ENCODE peak calls at places on chromosome 6, in ten cellular contexts. E is PC-3, C is fibroblast of lung, K is A549, T is GM12878, Z is MM.1S, O is neuronal stem cell, D is mesendoderm, F is H1, W is hepatocyte. L is an unnamed sample.

GRCh38 chr6:12941422-12941821 is 224.9 kb downstream of the PHACTR1 start:
- DNase-seq in E (no peak), C (no peak), K (no peak), T (no peak), Z (no peak), O (no peak), D (peak), F (no peak), W (no peak), L (no peak)

GRCh38 chr6:81575446-81575845 is 177.0 kb downstream of the TENT5A start:
- DNase-seq in E (no peak), C (peak), K (no peak), T (no peak), Z (no peak), O (no peak), D (no peak), F (no peak), W (no peak), L (peak)

GRCh38 chr6:120826253-120826652 is 508.0 kb downstream of the TBC1D32 start:
- DNase-seq in E (peak), C (peak), K (peak), T (no peak), Z (peak), O (peak), D (peak), F (no peak), W (peak), L (no peak)

GRCh38 chr6:37819802-37820712 is 530 bp downstream of the ZFAND3 start:
- DNase-seq in E (peak), C (peak), K (peak), T (peak), Z (peak), O (no peak), D (peak), F (no peak), W (peak), L (peak)

GRCh38 chr6:87723727-87724078 is 21.7 kb upstream of the AKIRIN2 start:
- DNase-seq in E (no peak), C (no peak), K (no peak), T (no peak), Z (no peak), O (no peak), D (peak), F (no peak), W (no peak), L (no peak)

GRCh38 chr6:18488526-18489270 is 101.5 kb downstream of the RNF144B start:
- DNase-seq in E (no peak), C (no peak), K (no peak), T (no peak), Z (no peak), O (no peak), D (no peak), F (no peak), W (no peak), L (peak)

GRCh38 chr6:168585441-168585840 is 144.5 kb downstream of the SMOC2 start:
- DNase-seq in E (no peak), C (no peak), K (no peak), T (no peak), Z (no peak), O (no peak), D (peak), F (no peak), W (no peak), L (no peak)

GRCh38 chr6:132322398-132322797 is 78.9 kb downstream of the MOXD1 start:
- DNase-seq in E (no peak), C (no peak), K (no peak), T (no peak), Z (no peak), O (no peak), D (no peak), F (no peak), W (no peak), L (peak)

GRCh38 chr6:27650620-27651370 is 177.9 kb upstream of the ZNF184 start:
- DNase-seq in E (peak), C (peak), K (no peak), T (no peak), Z (no peak), O (peak), D (peak), F (peak), W (peak), L (peak)

GRCh38 chr6:108168980-108169800 is 3.4 kb downstream of the NR2E1 start:
- DNase-seq in E (no peak), C (no peak), K (no peak), T (no peak), Z (no peak), O (peak), D (no peak), F (no peak), W (no peak), L (no peak)

GRCh38 chr6:158056355-158056754 is 74.7 kb downstream of the SYNJ2 start:
- DNase-seq in E (no peak), C (no peak), K (no peak), T (no peak), Z (no peak), O (no peak), D (no peak), F (no peak), W (no peak), L (no peak)

GRCh38 chr6:90413867-90414266 is 117.2 kb upstream of the BACH2 start:
- DNase-seq in E (no peak), C (peak), K (no peak), T (no peak), Z (no peak), O (no peak), D (peak), F (no peak), W (peak), L (peak)

GRCh38 chr6:47631248-47632196 is 66.9 kb upstream of the ADGRF4 start:
- DNase-seq in E (peak), C (peak), K (no peak), T (peak), Z (peak), O (peak), D (peak), F (peak), W (peak), L (peak)

GRCh38 chr6:27145731-27146455 is 101.6 kb upstream of the PRSS16 start:
- DNase-seq in E (peak), C (peak), K (no peak), T (peak), Z (peak), O (no peak), D (peak), F (no peak), W (peak), L (peak)

GRCh38 chr6:100203391-100203790 is 209.4 kb upstream of the MCHR2 start:
- DNase-seq in E (peak), C (peak), K (peak), T (no peak), Z (no peak), O (no peak), D (no peak), F (no peak), W (peak), L (peak)

GRCh38 chr6:135162678-135163439 is 18.2 kb upstream of the MYB start:
- DNase-seq in E (peak), C (no peak), K (peak), T (no peak), Z (peak), O (peak), D (peak), F (peak), W (peak), L (no peak)

GRCh38 chr6:112014483-112014882 is 39.4 kb upstream of the CCN6 start:
- DNase-seq in E (peak), C (peak), K (no peak), T (no peak), Z (no peak), O (no peak), D (no peak), F (no peak), W (no peak), L (peak)

GRCh38 chr6:6057442-6058053 is 50.8 kb upstream of the NRN1 start:
- DNase-seq in E (peak), C (peak), K (peak), T (peak), Z (peak), O (peak), D (peak), F (no peak), W (peak), L (no peak)

GRCh38 chr6:132147530-132148011 is 196.4 kb upstream of the CCN2 start:
- DNase-seq in E (no peak), C (no peak), K (no peak), T (no peak), Z (no peak), O (no peak), D (peak), F (no peak), W (no peak), L (peak)

GRCh38 chr6:37209461-37210205 is 39.7 kb downstream of the PIM1 start:
- DNase-seq in E (no peak), C (no peak), K (no peak), T (no peak), Z (no peak), O (no peak), D (no peak), F (no peak), W (no peak), L (no peak)

GRCh38 chr6:22219916-22220315 is 76.9 kb downstream of the PRL start:
- DNase-seq in E (peak), C (peak), K (no peak), T (no peak), Z (no peak), O (no peak), D (no peak), F (no peak), W (no peak), L (peak)

GRCh38 chr6:39228992-39229767 is at the start of gene KCNK5:
- DNase-seq in E (peak), C (peak), K (peak), T (no peak), Z (peak), O (peak), D (peak), F (peak), W (peak), L (peak)

GRCh38 chr6:41560440-41561192 is 14.4 kb downstream of the FOXP4 start:
- DNase-seq in E (no peak), C (no peak), K (no peak), T (no peak), Z (peak), O (peak), D (peak), F (no peak), W (no peak), L (no peak)

GRCh38 chr6:91462236-91462635 is 875.4 kb upstream of the MAP3K7 start:
- DNase-seq in E (no peak), C (peak), K (no peak), T (no peak), Z (no peak), O (no peak), D (no peak), F (no peak), W (no peak), L (peak)

GRCh38 chr6:135281227-135281626 is 100.1 kb downstream of the MYB start:
- DNase-seq in E (no peak), C (peak), K (no peak), T (no peak), Z (no peak), O (no peak), D (no peak), F (no peak), W (no peak), L (no peak)

GRCh38 chr6:80605165-80605989 is 498.9 kb downstream of the BCKDHB start:
- DNase-seq in E (peak), C (peak), K (no peak), T (no peak), Z (peak), O (peak), D (peak), F (no peak), W (peak), L (peak)

GRCh38 chr6:63426844-63427243 is 107.1 kb upstream of the LGSN start:
- DNase-seq in E (no peak), C (no peak), K (no peak), T (no peak), Z (no peak), O (no peak), D (no peak), F (no peak), W (no peak), L (no peak)

GRCh38 chr6:47483853-47484546 is 6.4 kb downstream of the CD2AP start:
- DNase-seq in E (peak), C (peak), K (no peak), T (no peak), Z (no peak), O (no peak), D (no peak), F (no peak), W (no peak), L (peak)

GRCh38 chr6:158115102-158115501 is 53.0 kb downstream of the SERAC1 start:
- DNase-seq in E (no peak), C (no peak), K (no peak), T (no peak), Z (no peak), O (no peak), D (no peak), F (no peak), W (no peak), L (no peak)

GRCh38 chr6:67458265-67458664 is 1176.8 kb upstream of the ADGRB3 start:
- DNase-seq in E (no peak), C (peak), K (no peak), T (no peak), Z (no peak), O (no peak), D (peak), F (no peak), W (no peak), L (no peak)

GRCh38 chr6:124961784-124962611 is at the start of gene RNF217:
- DNase-seq in E (peak), C (peak), K (peak), T (no peak), Z (peak), O (peak), D (peak), F (no peak), W (peak), L (peak)

GRCh38 chr6:100281471-100281878 is 183.2 kb downstream of the SIM1 start:
- DNase-seq in E (no peak), C (no peak), K (no peak), T (no peak), Z (no peak), O (peak), D (peak), F (no peak), W (no peak), L (no peak)

GRCh38 chr6:32973934-32974333 is 5.5 kb downstream of the BRD2 start:
- DNase-seq in E (peak), C (peak), K (peak), T (no peak), Z (peak), O (no peak), D (no peak), F (no peak), W (peak), L (peak)
- H3K4me2 ChIP-seq in E (peak), C (peak), K (peak), T (peak), Z (peak), O (peak), D (peak), F (peak), W (peak), L (peak)

GRCh38 chr6:140445474-140446004 is 1071.1 kb upstream of the CITED2 start:
- DNase-seq in E (peak), C (peak), K (no peak), T (no peak), Z (no peak), O (no peak), D (peak), F (no peak), W (no peak), L (peak)
- H3K4me2 ChIP-seq in E (no peak), C (peak), K (no peak), T (no peak), Z (no peak), O (no peak), D (no peak), F (no peak), W (no peak), L (no peak)

GRCh38 chr6:133631421-133631820 is 257.5 kb upstream of the TCF21 start:
- DNase-seq in E (peak), C (peak), K (no peak), T (no peak), Z (no peak), O (no peak), D (peak), F (no peak), W (no peak), L (peak)

GRCh38 chr6:133634474-133634873 is 254.4 kb upstream of the TCF21 start:
- DNase-seq in E (no peak), C (no peak), K (no peak), T (no peak), Z (no peak), O (no peak), D (no peak), F (no peak), W (no peak), L (no peak)

GRCh38 chr6:133632906-133633305 is 256.0 kb upstream of the TCF21 start:
- DNase-seq in E (no peak), C (no peak), K (no peak), T (no peak), Z (no peak), O (no peak), D (peak), F (no peak), W (no peak), L (no peak)

GRCh38 chr6:133630651-133631050 is 258.3 kb upstream of the TCF21 start:
- DNase-seq in E (no peak), C (no peak), K (no peak), T (no peak), Z (no peak), O (no peak), D (no peak), F (no peak), W (no peak), L (no peak)

GRCh38 chr6:133632206-133632605 is 256.7 kb upstream of the TCF21 start:
- DNase-seq in E (peak), C (peak), K (no peak), T (no peak), Z (no peak), O (no peak), D (peak), F (no peak), W (peak), L (peak)
- H3K4me2 ChIP-seq in E (peak), C (peak), K (peak), T (no peak), Z (no peak), O (no peak), D (no peak), F (no peak), W (no peak), L (peak)

GRCh38 chr6:117266267-117266797 is 974 bp downstream of the VGLL2 start:
- DNase-seq in E (no peak), C (no peak), K (no peak), T (no peak), Z (no peak), O (no peak), D (no peak), F (no peak), W (no peak), L (no peak)
- H3K4me2 ChIP-seq in E (no peak), C (no peak), K (no peak), T (peak), Z (peak), O (no peak), D (no peak), F (peak), W (peak), L (peak)

GRCh38 chr6:136549359-136550044 is 720 bp downstream of the MAP7 start:
- DNase-seq in E (peak), C (peak), K (peak), T (no peak), Z (no peak), O (no peak), D (peak), F (no peak), W (peak), L (no peak)

GRCh38 chr6:136550045-136550329 is 235 bp downstream of the MAP7 start:
- DNase-seq in E (no peak), C (no peak), K (peak), T (no peak), Z (no peak), O (no peak), D (no peak), F (no peak), W (no peak), L (no peak)

GRCh38 chr6:136550330-136551071 is at the start of gene MAP7:
- DNase-seq in E (peak), C (no peak), K (peak), T (no peak), Z (peak), O (peak), D (peak), F (peak), W (peak), L (peak)

GRCh38 chr6:136552054-136552453 is 1.8 kb upstream of the MAP7 start:
- DNase-seq in E (no peak), C (no peak), K (no peak), T (no peak), Z (no peak), O (no peak), D (no peak), F (no peak), W (no peak), L (no peak)

GRCh38 chr6:136551103-136551502 is 881 bp upstream of the MAP7 start:
- DNase-seq in E (no peak), C (no peak), K (no peak), T (no peak), Z (no peak), O (no peak), D (no peak), F (no peak), W (no peak), L (no peak)
- H3K4me2 ChIP-seq in E (peak), C (no peak), K (peak), T (peak), Z (no peak), O (no peak), D (peak), F (peak), W (peak), L (no peak)

DNA sequence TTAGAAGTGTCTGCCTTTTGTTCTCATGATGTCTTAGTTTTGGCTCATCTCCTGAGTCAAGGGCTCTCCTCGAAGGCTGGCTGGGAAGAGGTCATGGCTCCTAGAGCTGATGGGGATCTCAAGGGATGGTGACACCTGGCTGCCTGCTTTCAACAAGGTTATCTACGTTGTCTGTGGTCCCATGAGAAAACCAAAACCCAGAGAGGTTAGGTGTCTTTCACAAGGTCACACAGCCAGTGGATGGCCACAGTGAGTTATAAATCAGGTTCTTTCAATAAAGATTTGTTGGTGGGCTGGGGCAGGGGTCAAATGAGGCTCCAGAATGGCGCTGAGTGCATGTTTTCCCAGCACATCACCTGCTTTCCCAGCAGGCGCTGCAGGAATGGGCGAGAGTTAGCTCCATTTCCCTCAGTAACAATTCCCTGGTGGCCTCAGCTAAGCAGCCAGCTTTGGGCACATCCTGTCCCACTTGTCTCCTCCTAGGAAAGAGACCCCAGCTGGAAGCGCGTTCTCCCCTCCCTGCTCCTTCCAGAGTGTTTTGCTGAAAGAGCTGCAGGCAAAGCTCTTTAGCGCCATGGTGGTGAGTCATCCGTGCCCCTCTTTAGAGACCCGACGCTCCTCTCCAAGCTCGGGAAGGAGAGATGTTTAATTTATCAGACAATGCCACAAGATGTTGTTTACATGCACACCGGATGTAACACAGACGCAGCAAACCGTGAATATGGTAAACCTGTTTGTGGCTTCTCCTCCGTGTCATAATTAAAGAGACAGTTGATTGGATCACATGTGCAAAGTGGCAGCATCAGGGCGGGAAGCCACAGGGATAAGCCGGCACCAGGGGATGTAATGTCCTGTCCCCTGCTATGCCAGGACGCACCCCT is 109.7 kb downstream of the LRFN2 start:
- DNase-seq in E (no peak), C (no peak), K (no peak), T (no peak), Z (no peak), O (peak), D (peak), F (peak), W (peak), L (no peak)
- H3K4me2 ChIP-seq in E (no peak), C (no peak), K (no peak), T (no peak), Z (no peak), O (peak), D (peak), F (peak), W (peak), L (no peak)

DNA sequence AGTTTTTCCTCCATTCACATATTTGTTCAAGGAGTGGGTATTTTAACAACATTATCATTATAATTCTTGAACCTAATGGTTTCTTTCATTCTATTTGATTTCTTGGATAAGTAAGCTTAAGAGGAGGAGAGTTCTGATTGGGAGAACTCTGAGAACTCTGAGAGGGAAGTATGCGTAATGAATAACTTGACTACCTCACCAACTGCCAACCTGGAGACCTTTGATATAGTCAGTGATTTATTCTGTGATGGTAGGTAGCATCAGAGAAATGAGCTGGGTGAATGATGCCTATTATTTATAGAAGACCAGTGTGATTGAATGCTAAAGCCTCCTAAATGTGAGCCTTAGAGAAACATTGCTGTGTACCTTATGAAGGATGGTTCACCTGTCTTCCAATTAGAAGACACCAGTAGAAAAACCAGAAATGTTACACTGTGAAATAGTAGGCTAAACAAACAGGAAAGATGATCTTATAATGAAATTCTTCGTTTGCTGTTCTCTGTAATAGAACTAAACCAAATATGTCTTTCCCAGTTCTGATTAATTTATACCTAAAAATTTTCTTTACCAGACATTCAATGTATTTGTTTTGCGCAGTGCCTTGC is 114.9 kb downstream of the RTN4IP1 start:
- DNase-seq in E (peak), C (no peak), K (no peak), T (no peak), Z (no peak), O (no peak), D (no peak), F (no peak), W (no peak), L (no peak)
- H3K4me2 ChIP-seq in E (peak), C (peak), K (no peak), T (peak), Z (no peak), O (no peak), D (no peak), F (no peak), W (peak), L (no peak)

L was measured in IMR-90.